ENCODE peak calls at places on chromosomes 3 and 15, in five cellular contexts. V is colonic mucosa, W is breast epithelium, L is left ventricle myocardium inferior, F is sigmoid colon. A is an unnamed sample.

GRCh38 chr15:34657469-34658127 is 74.1 kb upstream of the GOLGA8B start:
- DNase-seq in V (no peak), W (no peak), L (no peak), F (no peak), A (no peak)

GRCh38 chr3:134357261-134357913 is 16.9 kb downstream of the AMOTL2 start:
- DNase-seq in V (no peak), W (no peak), L (no peak), F (peak), A (peak)

GRCh38 chr3:157532529-157533297 is 29.5 kb upstream of the VEPH1 start:
- DNase-seq in V (peak), W (no peak), L (no peak), F (no peak), A (no peak)

GRCh38 chr3:42254566-42254965 is 11.4 kb downstream of the CCK start:
- DNase-seq in V (no peak), W (no peak), L (no peak), F (no peak), A (no peak)

GRCh38 chr3:100088735-100089368 is 25.4 kb downstream of the FILIP1L start:
- DNase-seq in V (no peak), W (no peak), L (no peak), F (no peak), A (no peak)

GRCh38 chr15:44489464-44489863 is 47.5 kb upstream of the EIF3J start:
- DNase-seq in V (no peak), W (no peak), L (no peak), F (no peak), A (no peak)

GRCh38 chr3:17088602-17089313 is 204.0 kb downstream of the PLCL2 start:
- DNase-seq in V (no peak), W (no peak), L (no peak), F (no peak), A (no peak)

GRCh38 chr3:100245146-100245545 is 15.6 kb upstream of the TBC1D23 start:
- DNase-seq in V (no peak), W (no peak), L (no peak), F (no peak), A (no peak)

GRCh38 chr15:98815207-98815606 is 166.9 kb downstream of the IGF1R start:
- DNase-seq in V (no peak), W (no peak), L (no peak), F (no peak), A (peak)

GRCh38 chr3:170277833-170278586 is 55.8 kb downstream of the PRKCI start:
- DNase-seq in V (peak), W (no peak), L (no peak), F (no peak), A (no peak)

GRCh38 chr15:100598655-100599054 is 3.3 kb downstream of the LINS1 start:
- DNase-seq in V (no peak), W (no peak), L (no peak), F (no peak), A (no peak)

GRCh38 chr15:100597862-100598261 is 4.1 kb downstream of the LINS1 start:
- DNase-seq in V (no peak), W (no peak), L (no peak), F (no peak), A (no peak)

GRCh38 chr15:100593431-100593830 is 8.6 kb downstream of the LINS1 start:
- DNase-seq in V (no peak), W (no peak), L (no peak), F (no peak), A (no peak)

GRCh38 chr15:100596792-100597191 is 5.2 kb downstream of the LINS1 start:
- DNase-seq in V (peak), W (no peak), L (no peak), F (no peak), A (no peak)

DNA sequence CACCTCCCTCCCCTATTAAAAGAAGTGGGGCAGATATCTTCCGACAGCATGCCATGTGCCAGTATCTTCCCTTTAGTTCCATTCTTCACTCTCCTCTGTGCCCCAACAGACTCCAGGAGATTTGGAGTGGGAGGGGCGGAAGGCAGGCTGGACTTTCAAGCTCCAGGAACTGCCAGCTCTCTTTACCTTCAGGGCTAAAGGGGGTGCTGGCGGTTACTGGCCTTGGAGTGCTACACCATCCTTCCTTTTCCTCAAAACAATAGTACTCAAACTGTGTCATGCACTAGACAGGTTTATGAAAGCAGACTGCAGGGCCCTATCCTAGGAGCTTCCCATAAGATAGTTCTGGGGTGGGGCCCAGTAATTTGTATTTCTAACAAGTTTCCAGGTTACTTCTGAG is 6.0 kb downstream of the LINS1 start:
- DNase-seq in V (no peak), W (no peak), L (no peak), F (no peak), A (no peak)
- H3K27ac ChIP-seq in V (no peak), W (peak), L (no peak), F (no peak), A (no peak)

DNA sequence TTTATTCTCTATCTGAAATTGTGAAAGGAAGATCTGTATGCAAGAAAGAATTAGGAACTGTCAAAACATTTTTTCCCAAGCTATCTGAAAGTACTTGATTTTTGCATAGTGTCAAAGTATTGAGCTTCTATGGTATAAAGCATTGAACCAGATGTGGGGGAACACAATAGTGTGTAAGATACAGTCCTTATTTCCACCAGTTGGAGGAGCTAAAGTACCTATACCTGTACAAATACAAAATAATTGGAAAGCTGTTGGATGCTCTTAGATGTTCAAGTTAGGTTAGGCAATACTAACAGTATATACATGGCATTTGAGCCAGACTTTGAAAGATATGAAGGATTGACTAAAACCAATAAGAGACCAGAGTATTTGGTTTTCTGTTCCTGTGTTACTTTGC is 148.4 kb downstream of the B3GALNT1 start:
- DNase-seq in V (no peak), W (no peak), L (no peak), F (no peak), A (no peak)
- TF ChIP-seq CTCF in V (peak), W (no peak), L (peak), F (no peak), A (no peak)

GRCh38 chr3:186109897-186110803 is 1.3 kb upstream of the ETV5 start:
- DNase-seq in V (peak), W (no peak), L (no peak), F (no peak), A (no peak)
- H3K4me3 ChIP-seq in V (peak), W (peak), L (peak), F (peak), A (peak)

GRCh38 chr15:71595846-71596553 is 214.4 kb upstream of the NR2E3 start:
- DNase-seq in V (no peak), W (no peak), L (no peak), F (no peak), A (no peak)

GRCh38 chr15:71600237-71600636 is 210.1 kb upstream of the NR2E3 start:
- DNase-seq in V (no peak), W (no peak), L (no peak), F (no peak), A (no peak)

GRCh38 chr15:71598741-71599140 is 211.6 kb upstream of the NR2E3 start:
- DNase-seq in V (no peak), W (no peak), L (no peak), F (no peak), A (no peak)

GRCh38 chr15:71599404-71600225 is 210.7 kb upstream of the NR2E3 start:
- DNase-seq in V (no peak), W (no peak), L (peak), F (no peak), A (no peak)

GRCh38 chr15:71596672-71597071 is 213.7 kb upstream of the NR2E3 start:
- DNase-seq in V (no peak), W (peak), L (peak), F (peak), A (no peak)
- H3K27ac ChIP-seq in V (no peak), W (peak), L (peak), F (no peak), A (peak)

DNA sequence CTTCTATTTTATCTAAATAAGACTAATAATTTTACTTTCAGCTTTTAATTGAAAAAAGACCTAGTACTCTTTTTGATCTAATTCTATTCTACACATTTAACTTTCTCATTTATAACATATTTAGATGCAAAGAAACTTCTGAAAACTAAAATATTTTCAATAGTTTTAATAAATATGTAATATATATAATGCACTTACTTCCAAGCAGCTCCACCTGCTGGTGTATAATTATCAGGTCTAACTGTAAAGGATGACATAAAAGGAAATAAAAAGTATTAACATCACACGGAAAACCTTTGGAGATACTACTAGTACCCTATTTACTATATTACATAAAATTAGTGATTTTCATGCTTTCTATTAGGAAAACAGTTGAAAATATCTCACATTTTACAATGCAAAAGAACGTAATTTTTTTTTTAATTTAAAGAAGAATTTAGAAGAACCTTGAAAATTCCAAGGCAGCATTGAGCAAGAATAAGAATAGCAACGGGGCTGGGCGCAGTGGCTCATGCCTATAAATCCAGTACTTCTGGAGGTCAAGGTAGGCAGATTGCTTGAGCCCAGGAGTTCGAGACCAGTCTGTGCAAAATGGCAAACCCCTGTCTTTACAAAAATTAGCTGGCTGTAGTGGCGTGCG is 10.2 kb downstream of the PLSCR5 start:
- DNase-seq in V (no peak), W (no peak), L (no peak), F (no peak), A (no peak)
- TF ChIP-seq CTCF in V (peak), W (no peak), L (peak), F (no peak), A (peak)